ENCODE peak calls at places on chromosome 9, in six cellular contexts. K is D341Med, R is NCI-H345, W is NCI-H460, N is NCI-H510A treated with DMSO at 0.1 percent for 48 hours, X is lower lobe of right lung. S is an unnamed sample.

GRCh38 chr9:133129001-133129799 is 8.2 kb upstream of the RALGDS start:
- DNase-seq in X (peak), W (no peak), R (no peak), K (no peak), N (no peak), S (no peak)

GRCh38 chr9:125359011-125359410 is 97.4 kb downstream of the GAPVD1 start:
- DNase-seq in K (peak), X (no peak), R (no peak), W (no peak), N (no peak), S (no peak)

GRCh38 chr9:133768371-133768858 is 30.3 kb upstream of the SARDH start:
- DNase-seq in X (peak), W (no peak), N (no peak), K (peak), R (no peak), S (no peak)

GRCh38 chr9:79900754-79901153 is 329.0 kb downstream of the TLE4 start:
- DNase-seq in X (no peak), R (no peak), W (no peak), N (no peak), K (no peak), S (no peak)

GRCh38 chr9:106773750-106774149 is 89.2 kb upstream of the ZNF462 start:
- DNase-seq in X (no peak), W (no peak), N (no peak), R (no peak), K (no peak), S (no peak)

GRCh38 chr9:101375546-101375945 is 9.3 kb downstream of the BAAT start:
- DNase-seq in W (no peak), X (no peak), K (no peak), R (no peak), N (no peak), S (no peak)

GRCh38 chr9:112586600-112587155 is 100.1 kb downstream of the KIAA1958 start:
- DNase-seq in X (no peak), R (no peak), N (no peak), W (no peak), K (no peak), S (no peak)

GRCh38 chr9:89883401-89884341 is 278.9 kb downstream of the GADD45G start:
- DNase-seq in X (no peak), R (no peak), W (no peak), K (no peak), N (no peak), S (no peak)

GRCh38 chr9:76912631-76913275 is 6.8 kb upstream of the PRUNE2 start:
- DNase-seq in K (no peak), W (no peak), X (no peak), N (peak), R (no peak), S (no peak)

GRCh38 chr9:13410566-13411031 is 131.1 kb upstream of the MPDZ start:
- DNase-seq in K (no peak), R (no peak), N (no peak), W (no peak), X (no peak), S (no peak)

GRCh38 chr9:105697871-105698270 is 3.5 kb downstream of the TMEM38B start:
- DNase-seq in W (no peak), K (no peak), R (no peak), N (no peak), X (no peak), S (no peak)